ENCODE peak calls at places on chromosomes 5 and 9, in ten cellular contexts. M is nucleus accumbens; U is Ammon's horn; L is activated CD8-positive, alpha-beta memory T cell treated with anti-CD3 and anti-CD28 coated beads for 24 hours; S is HEK293T; Y is A172; X is activated gamma-delta T cell treated with anti-CD3 and anti-CD28 coated beads, Interleukin-2, amount 50 U/mL, for 16 hours; F is choroid plexus epithelial cell; C is T-cell; Z is activated naive CD8-positive, alpha-beta T cell treated with anti-CD3 and anti-CD28 coated beads, Interleukin-2, amount 10 ng/mL, durations not matched to agents 7 days and 5 days. P is an unnamed sample.

GRCh38 chr9:118896356-118897000 is 472.8 kb downstream of the BRINP1 start:
- DNase-seq in U (peak; percentile 9), S (no peak), C (no peak), L (no peak), M (no peak), Y (no peak), F (no peak), X (no peak), Z (no peak), P (no peak)

GRCh38 chr5:98109561-98110006 is 663.9 kb upstream of the RGMB start:
- DNase-seq in L (no peak), X (no peak), U (no peak), Z (no peak), Y (peak; percentile 74), C (no peak), M (no peak), F (peak; percentile 47), S (no peak), P (no peak)

GRCh38 chr9:137612741-137613142 is 6.1 kb upstream of the EHMT1 start:
- DNase-seq in M (no peak), S (no peak), X (no peak), Z (no peak), L (no peak), C (no peak), U (no peak), F (no peak), Y (no peak), P (peak; percentile 77)

GRCh38 chr5:94391996-94392395 is 226.4 kb downstream of the KIAA0825 start:
- DNase-seq in L (no peak), X (no peak), C (no peak), F (no peak), Y (no peak), S (no peak), Z (no peak), U (no peak), M (no peak), P (no peak)

GRCh38 chr9:132412089-132412488 is 2.1 kb downstream of the CFAP77 start:
- DNase-seq in S (peak; percentile 50), X (no peak), F (peak; percentile 28), U (no peak), L (peak; percentile 62), Y (no peak), C (peak; percentile 9), Z (peak; percentile 49), M (no peak), P (no peak)

GRCh38 chr5:10556331-10556807 is 7.5 kb upstream of the ANKRD33B start:
- DNase-seq in F (peak; percentile 71), L (no peak), X (no peak), M (no peak), U (no peak), Y (peak; percentile 86), S (no peak), C (no peak), Z (no peak), P (no peak)

GRCh38 chr9:14433293-14433818 is 119.4 kb upstream of the NFIB start:
- DNase-seq in M (no peak), Y (no peak), Z (no peak), L (no peak), C (no peak), F (peak; percentile 23), U (no peak), X (no peak), S (no peak), P (no peak)

GRCh38 chr9:78038620-78039300 is 7.1 kb upstream of the GNAQ start:
- DNase-seq in L (no peak), M (no peak), X (no peak), U (no peak), S (no peak), Y (no peak), C (no peak), Z (no peak), F (peak; percentile 58), P (no peak)

GRCh38 chr5:90680831-90681420 is 122.3 kb downstream of the ADGRV1 start:
- DNase-seq in U (peak; percentile 53), M (peak; percentile 3), C (no peak), L (no peak), F (no peak), Y (no peak), Z (no peak), S (no peak), X (no peak), P (no peak)

GRCh38 chr9:135329571-135330306 is 149.8 kb upstream of the PPP1R26 start:
- DNase-seq in U (no peak), Y (no peak), M (no peak), L (peak; percentile 43), Z (peak; percentile 15), C (no peak), F (no peak), S (no peak), X (no peak), P (peak; percentile 56)

GRCh38 chr9:114097613-114098020 is 1.5 kb downstream of the KIF12 start:
- DNase-seq in F (no peak), Y (no peak), C (no peak), L (no peak), U (no peak), Z (no peak), M (no peak), S (no peak), X (no peak), P (no peak)

GRCh38 chr9:112489876-112490661 is 3.4 kb downstream of the KIAA1958 start:
- DNase-seq in M (no peak), Y (no peak), F (peak; percentile 18), L (no peak), X (no peak), S (no peak), U (peak; percentile 21), Z (no peak), C (no peak), P (no peak)

GRCh38 chr5:177363565-177363964 is 5.8 kb downstream of the RGS14 start:
- DNase-seq in Y (no peak), M (no peak), X (no peak), L (no peak), S (no peak), U (no peak), C (no peak), Z (no peak), F (no peak), P (no peak)

GRCh38 chr9:134461436-134461982 is 135.3 kb downstream of the RXRA start:
- DNase-seq in C (no peak), Y (no peak), X (no peak), L (no peak), U (no peak), M (no peak), F (no peak), Z (no peak), S (no peak), P (no peak)

GRCh38 chr9:69118656-69119055 is 55.4 kb upstream of the TJP2 start:
- DNase-seq in Z (no peak), C (no peak), Y (no peak), X (no peak), S (no peak), F (no peak), M (no peak), L (no peak), U (no peak), P (no peak)

GRCh38 chr9:127707766-127708165 is 978 bp downstream of the CFAP157 start:
- DNase-seq in Z (no peak), S (no peak), U (no peak), Y (peak; percentile 40), F (no peak), L (no peak), X (peak; percentile 17), M (no peak), C (peak; percentile 29), P (no peak)

GRCh38 chr5:154683101-154683757 is 71.9 kb upstream of the LARP1 start:
- DNase-seq in F (no peak), M (no peak), S (no peak), Z (no peak), L (no peak), Y (peak; percentile 24), X (no peak), C (no peak), U (no peak), P (no peak)

GRCh38 chr9:70389642-70390266 is 24.7 kb downstream of the KLF9 start:
- DNase-seq in Y (peak; percentile 17), S (no peak), F (peak; percentile 61), L (no peak), X (no peak), M (no peak), C (no peak), Z (no peak), U (no peak), P (no peak)

GRCh38 chr5:135211083-135211790 is 177.2 kb upstream of the PITX1 start:
- DNase-seq in C (no peak), U (no peak), X (no peak), M (no peak), F (no peak), Y (no peak), S (no peak), L (peak; percentile 30), Z (no peak), P (no peak)

GRCh38 chr5:149464796-149465489 is 85.9 kb upstream of the IL17B start:
- DNase-seq in L (no peak), S (no peak), M (no peak), Y (no peak), Z (no peak), F (peak; percentile 63), U (no peak), X (no peak), C (no peak), P (no peak)

GRCh38 chr5:149153751-149154610 is 12.7 kb downstream of the ABLIM3 start:
- DNase-seq in L (no peak), M (no peak), Z (no peak), Y (peak; percentile 65), C (no peak), U (no peak), X (no peak), F (peak; percentile 87), S (no peak), P (no peak)

GRCh38 chr5:82991678-82992323 is 85.4 kb downstream of the TMEM167A start:
- DNase-seq in Y (peak; percentile 84), S (no peak), M (no peak), L (no peak), X (no peak), Z (no peak), U (no peak), C (no peak), F (peak; percentile 68), P (no peak)

GRCh38 chr5:146395233-146395632 is 51.9 kb upstream of the TCERG1 start:
- DNase-seq in L (no peak), Z (no peak), U (no peak), M (no peak), Y (no peak), S (no peak), F (no peak), C (no peak), X (no peak), P (no peak)

GRCh38 chr9:98778251-98778650 is 18.1 kb downstream of the ANKS6 start:
- DNase-seq in L (no peak), F (no peak), X (no peak), S (no peak), Z (no peak), C (no peak), Y (no peak), M (no peak), U (no peak), P (no peak)

GRCh38 chr5:33850100-33850594 is 41.6 kb downstream of the ADAMTS12 start:
- DNase-seq in L (peak; percentile 62), F (peak; percentile 82), Z (peak; percentile 39), C (peak; percentile 5), U (no peak), X (peak; percentile 22), Y (peak; percentile 90), M (no peak), S (no peak), P (no peak)

GRCh38 chr5:160271396-160271795 is 41.0 kb downstream of the CCNJL start:
- DNase-seq in F (no peak), S (no peak), X (no peak), C (no peak), U (peak; percentile 34), M (no peak), L (no peak), Y (no peak), Z (no peak), P (peak; percentile 54)

GRCh38 chr9:88782931-88783451 is 208.3 kb upstream of the S1PR3 start:
- DNase-seq in Z (no peak), L (peak; percentile 24), X (no peak), M (no peak), U (no peak), S (no peak), Y (peak; percentile 49), C (no peak), F (no peak), P (no peak)

GRCh38 chr9:74846771-74847170 is 41.0 kb downstream of the TRPM6 start:
- DNase-seq in C (no peak), L (no peak), U (no peak), X (no peak), F (no peak), Y (peak; percentile 31), M (no peak), Z (no peak), S (no peak), P (no peak)